ENCODE peak calls at places on chromosomes 6 and 20, in five cellular contexts. D is endothelial cell of umbilical vein, C is GM12878, O is A549, P is K562. Z is an unnamed sample.
A peak's percentile ranks its signal among the peaks of the same experiment; 100 is the strongest.

GRCh38 chr6:170201361-170201760 is 89.5 kb downstream of the DLL1 start:
- DNase-seq in D (no peak), C (no peak), O (no peak), P (no peak), Z (no peak)

GRCh38 chr6:57221191-57221935 is 744 bp downstream of the RAB23 start:
- DNase-seq in D (peak; percentile 76), C (no peak), O (peak; percentile 28), P (peak; percentile 71), Z (peak; percentile 89)

GRCh38 chr20:62287759-62288534 is 14.8 kb upstream of the ADRM1 start:
- DNase-seq in D (no peak), C (no peak), O (no peak), P (no peak), Z (no peak)

GRCh38 chr6:138464085-138464484 is 35.2 kb downstream of the NHSL1 start:
- DNase-seq in D (no peak), C (no peak), O (no peak), P (no peak), Z (no peak)

GRCh38 chr6:156131221-156131903 is 645.8 kb upstream of the ARID1B start:
- DNase-seq in D (no peak), C (peak; percentile 1), O (no peak), P (no peak), Z (peak; percentile 49)

GRCh38 chr6:68638225-68638900 is 3.3 kb downstream of the ADGRB3 start:
- DNase-seq in D (peak; percentile 26), C (no peak), O (peak; percentile 9), P (no peak), Z (peak; percentile 51)

GRCh38 chr20:61895016-61895415 is 170.7 kb downstream of the TAF4 start:
- DNase-seq in D (no peak), C (no peak), O (no peak), P (no peak), Z (no peak)

GRCh38 chr20:61993058-61993457 is 72.6 kb downstream of the TAF4 start:
- DNase-seq in D (no peak), C (no peak), O (no peak), P (no peak), Z (no peak)

GRCh38 chr20:11305406-11305805 is 612.3 kb upstream of the BTBD3 start:
- DNase-seq in D (peak; percentile 28), C (peak; percentile 31), O (no peak), P (no peak), Z (peak; percentile 29)

GRCh38 chr20:13644010-13644409 is 5.3 kb upstream of the TASP1 start:
- DNase-seq in D (no peak), C (no peak), O (no peak), P (no peak), Z (no peak)

GRCh38 chr20:13638162-13638495 is 603 bp downstream of the TASP1 start:
- DNase-seq in D (no peak), C (no peak), O (peak; percentile 33), P (no peak), Z (no peak)

GRCh38 chr20:13638496-13639477 is at the start of gene TASP1:
- DNase-seq in D (peak; percentile 94), C (peak; percentile 84), O (peak; percentile 98), P (peak; percentile 95), Z (peak; percentile 95)
- TF ChIP-seq CTCF in D (no peak), C (no peak), O (no peak), P (no peak), Z (no peak)

GRCh38 chr20:25310921-25311728 is 63.2 kb downstream of the PYGB start:
- DNase-seq in D (no peak), C (no peak), O (no peak), P (no peak), Z (no peak)
- TF ChIP-seq MYC in D (no peak), C (no peak), O (no peak), P (no peak), Z (no peak)

GRCh38 chr20:8388146-8388545 is 256.1 kb downstream of the PLCB1 start:
- DNase-seq in D (peak; percentile 37), C (no peak), O (no peak), P (no peak), Z (no peak)
- TF ChIP-seq MAX in D (no peak), C (no peak), O (no peak), P (no peak), Z (no peak)

GRCh38 chr6:106883808-106884262 is 90.7 kb downstream of the CD24 start:
- DNase-seq in D (no peak), C (no peak), O (no peak), P (no peak), Z (peak; percentile 19)
- TF ChIP-seq CTCF in D (no peak), C (no peak), O (no peak), P (peak; percentile 47), Z (no peak)

GRCh38 chr20:17849111-17849900 is 119.3 kb downstream of the SNX5 start:
- DNase-seq in D (no peak), C (no peak), O (no peak), P (no peak), Z (no peak)

GRCh38 chr20:17850674-17851006 is 118.0 kb downstream of the SNX5 start:
- DNase-seq in D (no peak), C (no peak), O (no peak), P (no peak), Z (no peak)

GRCh38 chr20:17848249-17848648 is 120.3 kb downstream of the SNX5 start:
- DNase-seq in D (no peak), C (no peak), O (no peak), P (no peak), Z (no peak)

GRCh38 chr20:17848649-17849048 is 119.9 kb downstream of the SNX5 start:
- DNase-seq in D (no peak), C (no peak), O (no peak), P (no peak), Z (no peak)

GRCh38 chr20:17849901-17850673 is 118.5 kb downstream of the SNX5 start:
- DNase-seq in D (peak; percentile 97), C (no peak), O (peak; percentile 36), P (no peak), Z (no peak)
- TF ChIP-seq MYC in D (no peak), C (no peak), O (no peak), P (no peak), Z (no peak)

GRCh38 chr6:152206072-152206818 is 398.8 kb downstream of the ESR1 start:
- DNase-seq in D (peak; percentile 37), C (no peak), O (peak; percentile 6), P (peak; percentile 20), Z (peak; percentile 55)
- TF ChIP-seq MAX in D (no peak), C (no peak), O (no peak), P (no peak), Z (no peak)

DNA sequence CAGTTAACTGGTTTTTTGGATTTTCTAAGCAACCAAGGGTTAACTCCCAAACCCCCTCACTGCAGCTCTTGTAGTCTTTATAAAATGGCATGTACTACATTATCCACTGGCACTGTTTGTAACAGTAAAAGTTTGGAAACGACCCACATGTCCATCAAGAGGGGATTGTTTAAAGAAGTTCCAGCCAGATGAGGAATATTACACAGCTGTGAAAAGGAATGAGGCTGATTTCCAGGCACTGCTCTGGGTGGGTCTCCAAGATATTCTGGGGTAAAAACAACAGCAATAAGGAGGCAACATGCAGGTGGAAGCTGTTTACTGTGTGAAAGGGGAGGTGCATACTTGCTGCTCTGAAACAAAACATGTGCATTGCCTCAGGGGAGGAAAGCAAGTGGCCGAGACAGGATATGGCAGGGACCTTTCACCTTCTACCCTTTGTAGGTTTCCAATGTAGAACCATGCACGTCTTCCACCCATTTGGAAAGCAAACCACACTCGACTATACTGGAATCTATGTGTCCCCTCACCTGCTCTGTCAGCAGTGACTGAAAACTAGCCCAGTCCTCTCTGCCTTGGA is 51.9 kb downstream of the GRM4 start:
- DNase-seq in D (no peak), C (no peak), O (no peak), P (no peak), Z (peak; percentile 14)
- TF ChIP-seq CTCF in D (no peak), C (no peak), O (no peak), P (no peak), Z (no peak)

GRCh38 chr6:43074847-43075741 is 1.0 kb upstream of the PTK7 start:
- DNase-seq in D (no peak), C (no peak), O (no peak), P (no peak), Z (peak; percentile 50)
- TF ChIP-seq MYC in D (no peak), C (no peak), O (no peak), P (no peak), Z (peak; percentile 19)

Z was measured in NB4.